ENCODE peak calls at places on chromosomes 16 and 17, in eight cellular contexts. K is ovary, Q is neural progenitor cell, O is ascending aorta, J is stomach, F is thoracic aorta, L is heart right ventricle, T is left ventricle myocardium inferior. Y is an unnamed sample. For H3K4me1, the result is how much of the 10 kb centered on the place peaks cover.

GRCh38 chr16:78984887-78985464 is 615.6 kb downstream of the MAF start:
- DNase-seq in K (no peak), Q (no peak), O (no peak), J (no peak), F (no peak), L (peak), T (peak), Y (no peak)

GRCh38 chr16:7613518-7613917 is 280.9 kb downstream of the RBFOX1 start:
- DNase-seq in K (no peak), Q (no peak), O (no peak), J (no peak), F (no peak), L (no peak), T (no peak), Y (no peak)

GRCh38 chr16:21100447-21100846 is 50.2 kb downstream of the DNAH3 start:
- DNase-seq in K (no peak), Q (no peak), O (no peak), J (no peak), F (no peak), L (no peak), T (no peak), Y (no peak)

GRCh38 chr16:20611350-20611902 is 35.3 kb upstream of the ACSM2B start:
- DNase-seq in K (no peak), Q (no peak), O (peak), J (peak), F (no peak), L (peak), T (peak), Y (no peak)

GRCh38 chr17:4543557-4544026 is 11.6 kb downstream of the MYBBP1A start:
- DNase-seq in K (no peak), Q (no peak), O (no peak), J (no peak), F (no peak), L (no peak), T (no peak), Y (no peak)

GRCh38 chr17:48586355-48586924 is 3.6 kb downstream of the HOXB3 start:
- DNase-seq in K (no peak), Q (no peak), O (no peak), J (no peak), F (no peak), L (no peak), T (no peak), Y (no peak)

GRCh38 chr16:87117936-87118335 is 199.3 kb downstream of the C16orf95 start:
- DNase-seq in K (no peak), Q (no peak), O (no peak), J (no peak), F (no peak), L (no peak), T (no peak), Y (no peak)

GRCh38 chr17:74738051-74738996 is 1.3 kb downstream of the RAB37 start:
- DNase-seq in K (no peak), Q (no peak), O (no peak), J (peak), F (no peak), L (no peak), T (peak), Y (no peak)

GRCh38 chr16:49499018-49499785 is 125.6 kb downstream of the C16orf78 start:
- DNase-seq in K (no peak), Q (no peak), O (no peak), J (peak), F (no peak), L (no peak), T (no peak), Y (no peak)

GRCh38 chr16:68823401-68823800 is 19.9 kb upstream of the TANGO6 start:
- DNase-seq in K (no peak), Q (peak), O (no peak), J (no peak), F (no peak), L (no peak), T (no peak), Y (no peak)

GRCh38 chr17:74096456-74096855 is 107.0 kb upstream of the RPL38 start:
- DNase-seq in K (no peak), Q (no peak), O (no peak), J (no peak), F (no peak), L (no peak), T (no peak), Y (no peak)

GRCh38 chr17:58387834-58388233 is 29.5 kb downstream of the RNF43 start:
- DNase-seq in K (no peak), Q (no peak), O (no peak), J (no peak), F (no peak), L (no peak), T (no peak), Y (no peak)
- H3K27ac ChIP-seq in K (no peak), Q (no peak), O (no peak), J (no peak), F (no peak), L (no peak), T (no peak), Y (no peak)

GRCh38 chr16:10740000-10740844 is 3.4 kb upstream of the NUBP1 start:
- DNase-seq in K (no peak), Q (no peak), O (no peak), J (peak), F (no peak), L (no peak), T (no peak), Y (no peak)
- H3K4me1 ChIP-seq in K (under half), Q (under half), O (under half), J (half or more), F (under half), L (under half), T (under half), Y (under half)

GRCh38 chr16:83956336-83957289 is 3.6 kb downstream of the OSGIN1 start:
- DNase-seq in K (peak), Q (peak), O (peak), J (peak), F (peak), L (peak), T (peak), Y (peak)
- TF ChIP-seq CTCF in K (peak), Q (peak), O (peak), J (peak), F (peak), L (peak), T (peak), Y (peak)

DNA sequence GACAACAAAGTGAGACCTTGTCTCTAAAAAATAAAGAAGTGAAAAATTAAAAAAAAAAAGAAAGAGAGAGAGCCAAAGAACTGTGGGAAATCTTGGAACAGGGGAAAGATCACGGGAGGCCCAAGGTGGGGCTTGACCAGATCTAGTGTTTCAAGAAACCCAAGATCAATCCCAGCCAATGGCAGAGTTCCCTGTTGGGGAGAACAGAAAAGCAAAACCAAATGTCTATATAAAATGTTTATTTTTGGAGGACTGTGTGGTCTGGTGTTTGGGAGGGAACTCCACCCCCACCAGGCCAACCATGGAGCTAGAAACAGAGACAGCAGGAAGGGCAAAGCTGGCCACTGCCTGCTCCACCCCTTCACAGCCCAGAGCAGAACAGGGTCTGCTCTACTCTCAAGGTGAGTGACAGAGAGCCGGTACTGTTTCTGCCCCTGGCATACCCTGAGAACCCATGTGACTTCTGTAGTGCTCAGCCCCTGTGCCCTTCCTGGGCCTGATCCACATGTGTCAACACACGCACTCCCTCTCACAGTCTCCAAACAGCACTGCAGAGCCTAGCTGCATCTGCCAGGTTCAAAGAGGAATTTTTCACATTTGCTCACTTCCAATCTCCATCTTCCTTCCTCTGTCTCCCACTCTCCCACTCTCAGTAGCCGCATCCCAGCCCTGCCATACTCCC is 3.7 kb downstream of the TMEM101 start:
- DNase-seq in K (no peak), Q (no peak), O (no peak), J (no peak), F (no peak), L (no peak), T (no peak), Y (no peak)
- H3K27ac ChIP-seq in K (no peak), Q (no peak), O (no peak), J (no peak), F (no peak), L (no peak), T (peak), Y (no peak)

DNA sequence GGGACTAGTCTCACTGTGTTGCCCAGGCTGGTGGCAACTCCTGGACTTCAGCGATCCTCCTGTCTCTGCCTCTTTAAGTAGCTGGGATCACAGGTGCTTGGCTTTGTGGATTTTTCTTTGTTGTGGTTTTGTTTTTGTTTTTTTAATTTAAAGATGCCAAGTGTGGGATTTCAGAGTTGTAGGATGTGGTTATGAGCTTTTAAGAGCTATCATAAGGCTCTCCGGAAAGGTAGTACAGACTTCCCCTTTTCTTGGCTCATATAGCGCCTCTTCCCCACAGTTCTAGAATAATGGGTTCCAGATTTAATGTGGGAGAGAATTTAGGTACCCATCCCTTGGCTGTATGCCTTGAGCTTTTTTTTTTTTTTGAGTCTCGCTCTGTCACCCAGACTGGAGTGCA is 17.1 kb downstream of the AKAP1 start:
- DNase-seq in K (no peak), Q (no peak), O (no peak), J (no peak), F (no peak), L (no peak), T (no peak), Y (no peak)
- H3K4me1 ChIP-seq in K (under half), Q (under half), O (under half), J (half or more), F (under half), L (half or more), T (half or more), Y (under half)

GRCh38 chr17:17816831-17817551 is 19.8 kb downstream of the SREBF1 start:
- DNase-seq in K (no peak), Q (no peak), O (no peak), J (no peak), F (no peak), L (no peak), T (no peak), Y (no peak)
- TF ChIP-seq CTCF in K (no peak), Q (no peak), O (no peak), J (no peak), F (no peak), L (peak), T (no peak), Y (no peak)

Y was measured in testis.